ENCODE peak calls at places on chromosomes 16 and 17, in ten cellular contexts. R is lung microvascular endothelial cell; O is NCI-H1417 treated with DMSO at 0.1 percent for 48 hours; E is retinal pigment epithelial cell; Y is activated T-helper 1 cell treated with anti-CD3 and anti-CD28 coated beads, Interleukin-2, amount 50 U/mL, for 16 hours; F is mesothelial cell of epicardium; U is ELR; A is AG10803; W is HS-27A; H is fibroblast of lung. D is an unnamed sample.

GRCh38 chr17:14203392-14203791 is 33.3 kb downstream of the CDRT15 start:
- DNase-seq in R (no peak), O (no peak), E (no peak), Y (no peak), F (no peak), U (peak; percentile 24), A (no peak), W (no peak), H (no peak), D (peak; percentile 35)

GRCh38 chr16:85399583-85400284 is 213.4 kb upstream of the GSE1 start:
- DNase-seq in R (no peak), O (no peak), E (no peak), Y (no peak), F (peak; percentile 5), U (no peak), A (no peak), W (no peak), H (no peak), D (no peak)

GRCh38 chr17:79085921-79086551 is 11.4 kb downstream of the ENGASE start:
- DNase-seq in R (no peak), O (no peak), E (no peak), Y (no peak), F (no peak), U (no peak), A (no peak), W (no peak), H (no peak), D (no peak)

GRCh38 chr17:76268015-76268749 is 3.0 kb downstream of the UBALD2 start:
- DNase-seq in R (peak; percentile 87), O (no peak), E (no peak), Y (peak; percentile 62), F (no peak), U (peak; percentile 66), A (peak; percentile 80), W (no peak), H (peak; percentile 70), D (peak; percentile 75)

GRCh38 chr17:29698837-29699236 is 76.1 kb upstream of the CORO6 start:
- DNase-seq in R (no peak), O (no peak), E (no peak), Y (no peak), F (no peak), U (no peak), A (no peak), W (no peak), H (no peak), D (no peak)

GRCh38 chr16:67244387-67245188 is 2.7 kb downstream of the FHOD1 start:
- DNase-seq in R (peak; percentile 94), O (no peak), E (no peak), Y (peak; percentile 66), F (no peak), U (peak; percentile 100), A (peak; percentile 89), W (peak; percentile 71), H (peak; percentile 87), D (peak; percentile 90)

GRCh38 chr16:48609453-48610023 is 442 bp downstream of the N4BP1 start:
- DNase-seq in R (peak; percentile 51), O (no peak), E (no peak), Y (no peak), F (peak; percentile 54), U (peak; percentile 62), A (peak; percentile 60), W (no peak), H (peak; percentile 54), D (peak; percentile 68)

GRCh38 chr16:88531346-88531745 is 38.9 kb upstream of the ZC3H18 start:
- DNase-seq in R (no peak), O (no peak), E (no peak), Y (no peak), F (no peak), U (no peak), A (no peak), W (no peak), H (no peak), D (no peak)

GRCh38 chr16:9016824-9017223 is 53.1 kb upstream of the USP7 start:
- DNase-seq in R (peak; percentile 33), O (no peak), E (no peak), Y (no peak), F (no peak), U (no peak), A (no peak), W (no peak), H (no peak), D (no peak)

GRCh38 chr17:37700881-37701280 is 44.0 kb downstream of the HNF1B start:
- DNase-seq in R (no peak), O (no peak), E (no peak), Y (no peak), F (no peak), U (peak; percentile 12), A (no peak), W (no peak), H (peak; percentile 40), D (no peak)

GRCh38 chr17:73760186-73760758 is 116.0 kb upstream of the SDK2 start:
- DNase-seq in R (no peak), O (peak; percentile 69), E (no peak), Y (no peak), F (no peak), U (no peak), A (no peak), W (no peak), H (no peak), D (no peak)

GRCh38 chr17:62767997-62768396 is 40.1 kb downstream of the MARCHF10 start:
- DNase-seq in R (no peak), O (no peak), E (no peak), Y (no peak), F (no peak), U (no peak), A (no peak), W (no peak), H (no peak), D (no peak)

D was measured in foreskin fibroblast.